ENCODE peak calls at places on chromosomes 7 and 10, in six cellular contexts. Q, P, R, Z, J and O are unnamed samples.

GRCh38 chr10:126842836-126843235 is 62.4 kb upstream of the DOCK1 start:
- DNase-seq in Q (no peak), P (no peak), R (no peak), Z (no peak), J (no peak), O (no peak)

GRCh38 chr7:149833495-149834130 is 4.6 kb upstream of the ZNF862 start:
- DNase-seq in Q (no peak), P (no peak), R (no peak), Z (no peak), J (no peak), O (no peak)

GRCh38 chr7:51426163-51426562 is 109.6 kb upstream of the COBL start:
- DNase-seq in Q (no peak), P (no peak), R (no peak), Z (no peak), J (no peak), O (no peak)

GRCh38 chr10:79386637-79387465 is 39.6 kb downstream of the PPIF start:
- DNase-seq in Q (no peak), P (peak; percentile 46), R (peak; percentile 57), Z (no peak), J (no peak), O (no peak)

GRCh38 chr7:115574676-115575291 is 455.8 kb downstream of the TFEC start:
- DNase-seq in Q (no peak), P (no peak), R (no peak), Z (no peak), J (no peak), O (no peak)

GRCh38 chr10:49407552-49408137 is 11.8 kb upstream of the DRGX start:
- DNase-seq in Q (peak; percentile 42), P (peak; percentile 85), R (peak; percentile 72), Z (peak; percentile 99), J (peak; percentile 31), O (peak; percentile 16)

GRCh38 chr10:120732643-120733313 is 118.4 kb upstream of the WDR11 start:
- DNase-seq in Q (no peak), P (no peak), R (no peak), Z (peak; percentile 72), J (no peak), O (no peak)

GRCh38 chr10:88012627-88013026 is 149.2 kb downstream of the PTEN start:
- DNase-seq in Q (no peak), P (no peak), R (no peak), Z (no peak), J (no peak), O (no peak)

GRCh38 chr7:66238712-66239466 is 33.8 kb downstream of the TPST1 start:
- DNase-seq in Q (no peak), P (no peak), R (no peak), Z (no peak), J (no peak), O (no peak)

GRCh38 chr7:3234851-3235250 is 66.2 kb upstream of the SDK1 start:
- DNase-seq in Q (no peak), P (no peak), R (no peak), Z (peak; percentile 14), J (no peak), O (no peak)

GRCh38 chr10:31770307-31770902 is 158.2 kb downstream of the ARHGAP12 start:
- DNase-seq in Q (no peak), P (no peak), R (no peak), Z (peak; percentile 46), J (no peak), O (no peak)

GRCh38 chr10:29012926-29013554 is 275.8 kb upstream of the LYZL1 start:
- DNase-seq in Q (no peak), P (no peak), R (no peak), Z (no peak), J (no peak), O (no peak)

GRCh38 chr7:96599288-96599936 is 110.2 kb downstream of the SEM1 start:
- DNase-seq in Q (no peak), P (no peak), R (no peak), Z (no peak), J (no peak), O (no peak)

GRCh38 chr10:124943301-124944092 is 1.6 kb downstream of the ZRANB1 start:
- DNase-seq in Q (peak; percentile 56), P (no peak), R (no peak), Z (peak; percentile 67), J (no peak), O (peak; percentile 21)

GRCh38 chr7:47301078-47301477 is 280.8 kb downstream of the TNS3 start:
- DNase-seq in Q (no peak), P (no peak), R (peak; percentile 32), Z (no peak), J (no peak), O (no peak)

GRCh38 chr7:66505531-66506451 is 122.9 kb upstream of the KCTD7 start:
- DNase-seq in Q (no peak), P (no peak), R (no peak), Z (no peak), J (no peak), O (no peak)

GRCh38 chr10:53894145-53894544 is 906.9 kb downstream of the PCDH15 start:
- DNase-seq in Q (no peak), P (no peak), R (no peak), Z (no peak), J (no peak), O (no peak)

GRCh38 chr7:76394962-76395361 is 14.5 kb downstream of the SSC4D start:
- DNase-seq in Q (no peak), P (no peak), R (no peak), Z (no peak), J (no peak), O (no peak)

GRCh38 chr10:12657489-12657888 is 308.1 kb downstream of the CAMK1D start:
- DNase-seq in Q (no peak), P (no peak), R (no peak), Z (no peak), J (no peak), O (no peak)

GRCh38 chr10:85067955-85068354 is 739.6 kb downstream of the CCSER2 start:
- DNase-seq in Q (no peak), P (no peak), R (no peak), Z (no peak), J (no peak), O (no peak)

GRCh38 chr10:26311383-26311940 is 94.9 kb downstream of the GAD2 start:
- DNase-seq in Q (no peak), P (no peak), R (no peak), Z (no peak), J (no peak), O (no peak)

GRCh38 chr7:84232653-84233052 is 38.1 kb upstream of the SEMA3A start:
- DNase-seq in Q (no peak), P (no peak), R (no peak), Z (peak; percentile 46), J (no peak), O (no peak)

GRCh38 chr10:58641095-58641531 is 128.4 kb downstream of the BICC1 start:
- DNase-seq in Q (peak; percentile 98), P (no peak), R (no peak), Z (peak; percentile 78), J (no peak), O (peak; percentile 74)

GRCh38 chr7:46357290-46357689 is 436.2 kb upstream of the IGFBP3 start:
- DNase-seq in Q (no peak), P (no peak), R (no peak), Z (no peak), J (no peak), O (no peak)

GRCh38 chr10:109978481-109978880 is 29.3 kb upstream of the ADD3 start:
- DNase-seq in Q (no peak), P (no peak), R (no peak), Z (peak; percentile 48), J (no peak), O (no peak)

GRCh38 chr10:22345301-22346086 is at the start of gene SPAG6:
- DNase-seq in Q (no peak), P (peak; percentile 59), R (no peak), Z (no peak), J (no peak), O (no peak)

GRCh38 chr7:2487586-2488271 is 11.5 kb upstream of the GRIFIN start:
- DNase-seq in Q (no peak), P (no peak), R (no peak), Z (no peak), J (no peak), O (no peak)

GRCh38 chr10:14665304-14665703 is 109.4 kb downstream of the FAM107B start:
- DNase-seq in Q (no peak), P (no peak), R (no peak), Z (peak; percentile 28), J (no peak), O (no peak)

GRCh38 chr10:103452714-103453230 is 602 bp upstream of the CALHM2 start:
- DNase-seq in Q (no peak), P (no peak), R (no peak), Z (no peak), J (no peak), O (no peak)
- H3K4me3 ChIP-seq in Q (peak overlapping the region; percentile 64), P (peak overlapping the region; percentile 71), R (peak overlapping the region; percentile 74), Z (no peak overlapping the region), J (no peak overlapping the region), O (no peak overlapping the region)

GRCh38 chr10:45000764-45001381 is at the start of gene ZNF22:
- DNase-seq in Q (no peak), P (peak; percentile 85), R (no peak), Z (peak; percentile 57), J (no peak), O (no peak)
- TF ChIP-seq CTCF in Q (no peak), P (peak; percentile 9), R (peak; percentile 30), Z (no peak), J (no peak), O (no peak)

DNA sequence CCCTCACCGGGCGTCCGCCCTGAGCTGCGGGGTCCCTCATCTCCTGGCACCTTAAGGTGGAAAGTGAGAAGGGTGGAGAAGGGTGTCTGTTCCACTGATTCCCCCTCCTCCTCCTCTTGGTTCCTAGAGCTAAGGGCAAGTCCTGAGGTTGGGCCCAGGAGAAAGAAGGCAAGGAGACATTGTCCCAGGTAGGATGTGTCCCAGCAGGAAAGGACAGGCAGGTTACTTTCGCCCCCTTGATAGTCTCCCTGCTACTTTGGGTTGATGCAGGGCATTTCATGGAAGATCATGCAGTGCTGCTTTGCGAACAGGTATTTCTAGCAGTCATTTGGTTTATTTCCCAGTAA is 582 bp downstream of the STEAP2 start:
- DNase-seq in Q (no peak), P (no peak), R (no peak), Z (peak; percentile 6), J (no peak), O (no peak)
- H3K4me3 ChIP-seq in Q (peak overlapping the region; percentile 59), P (peak overlapping the region; percentile 75), R (peak overlapping the region; percentile 70), Z (peak overlapping the region; percentile 97), J (peak overlapping the region; percentile 52), O (peak overlapping the region; percentile 79)

GRCh38 chr10:4590807-4591206 is 235.2 kb upstream of the AKR1E2 start:
- DNase-seq in Q (no peak), P (no peak), R (no peak), Z (no peak), J (no peak), O (no peak)

GRCh38 chr10:4586756-4587155 is 239.3 kb upstream of the AKR1E2 start:
- DNase-seq in Q (no peak), P (no peak), R (no peak), Z (no peak), J (no peak), O (peak; percentile 29)

GRCh38 chr10:4587466-4587865 is 238.5 kb upstream of the AKR1E2 start:
- DNase-seq in Q (no peak), P (no peak), R (no peak), Z (no peak), J (no peak), O (no peak)

DNA sequence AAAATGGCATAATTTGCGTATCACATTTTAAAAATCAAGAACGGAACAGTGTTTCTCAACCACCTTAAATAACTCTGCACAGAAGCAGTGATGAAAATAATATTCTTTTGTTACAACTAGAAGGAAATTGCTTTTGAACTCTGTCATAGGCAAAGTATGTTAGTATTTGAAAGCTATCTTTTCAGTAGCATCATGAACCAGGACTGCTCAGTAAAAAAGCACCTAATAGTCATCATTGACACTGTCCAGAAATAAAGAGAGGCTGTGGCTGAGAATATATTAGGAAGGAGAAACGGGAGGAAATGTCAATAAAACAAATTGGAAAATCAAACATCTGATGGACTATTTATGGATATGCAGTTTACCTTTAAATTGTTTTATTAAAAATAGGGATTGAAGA is 237.2 kb upstream of the AKR1E2 start:
- DNase-seq in Q (no peak), P (no peak), R (no peak), Z (no peak), J (no peak), O (no peak)
- TF ChIP-seq CTCF in Q (no peak), P (no peak), R (no peak), Z (no peak), J (no peak), O (no peak)